ENCODE peak calls at places on chromosomes 16 and 17, in seven cellular contexts. Y, Z, U, W, J, C and N are unnamed samples.

GRCh38 chr17:27526603-27527002 is 70.4 kb downstream of the KSR1 start:
- DNase-seq in U (no peak), C (no peak), W (no peak), Z (peak), J (peak), Y (no peak), N (peak)

GRCh38 chr17:57352658-57353057 is 96.3 kb downstream of the MSI2 start:
- DNase-seq in Z (no peak), C (no peak), U (no peak), W (no peak), J (no peak), Y (no peak), N (no peak)

GRCh38 chr17:57607553-57608120 is 137.5 kb downstream of the CCDC182 start:
- DNase-seq in U (no peak), W (no peak), Y (peak), C (no peak), Z (no peak), J (no peak), N (no peak)

GRCh38 chr17:10115536-10115932 is 82.9 kb downstream of the GAS7 start:
- DNase-seq in Z (no peak), U (no peak), J (no peak), C (no peak), W (no peak), Y (no peak), N (no peak)

GRCh38 chr17:82623707-82624106 is 24.5 kb downstream of the WDR45B start:
- DNase-seq in W (no peak), Z (peak), C (peak), Y (no peak), U (no peak), J (no peak), N (no peak)

GRCh38 chr17:46770439-46770817 is 48.1 kb downstream of the WNT3 start:
- DNase-seq in Z (no peak), J (no peak), C (no peak), U (no peak), W (no peak), Y (no peak), N (no peak)

GRCh38 chr17:42518755-42519545 is 17.1 kb upstream of the NAGLU start:
- DNase-seq in J (no peak), U (peak), Y (no peak), W (no peak), Z (no peak), C (no peak), N (peak)

GRCh38 chr16:35690413-35690812 is 2231.0 kb downstream of the TP53TG3F start:
- DNase-seq in Z (no peak), U (no peak), J (no peak), W (no peak), Y (no peak), C (no peak), N (no peak)

GRCh38 chr17:48236681-48237134 is 129.1 kb downstream of the SNX11 start:
- DNase-seq in Y (no peak), J (no peak), W (no peak), Z (no peak), C (no peak), U (peak), N (peak)

GRCh38 chr17:56822725-56823124 is 11.0 kb downstream of the C17orf67 start:
- DNase-seq in W (no peak), C (no peak), U (no peak), Z (no peak), Y (no peak), J (no peak), N (no peak)

GRCh38 chr17:32275060-32276042 is 9.7 kb downstream of the RHBDL3 start:
- DNase-seq in C (peak), W (no peak), Z (peak), Y (peak), U (peak), J (peak), N (peak)

GRCh38 chr17:74605361-74605760 is 13.3 kb upstream of the CD300LD start:
- DNase-seq in J (no peak), Z (no peak), Y (no peak), C (peak), U (peak), W (no peak), N (peak)

GRCh38 chr16:48536600-48537200 is 73.3 kb downstream of the N4BP1 start:
- DNase-seq in U (no peak), W (no peak), J (no peak), C (no peak), Y (no peak), Z (no peak), N (no peak)

GRCh38 chr16:16143038-16143763 is 80.1 kb downstream of the ABCC6 start:
- DNase-seq in C (no peak), W (no peak), U (peak), Z (no peak), Y (no peak), J (no peak), N (no peak)

GRCh38 chr17:37698132-37698615 is 46.7 kb downstream of the HNF1B start:
- DNase-seq in Z (no peak), W (no peak), U (peak), Y (no peak), J (peak), C (no peak), N (peak)

GRCh38 chr16:30649725-30650368 is 913 bp upstream of the PRR14 start:
- DNase-seq in J (peak), U (no peak), Z (no peak), W (no peak), Y (no peak), C (no peak), N (peak)

GRCh38 chr16:86298166-86299131 is 211.9 kb upstream of the FOXF1 start:
- DNase-seq in Y (no peak), W (no peak), U (peak), C (no peak), J (no peak), Z (no peak), N (no peak)

GRCh38 chr17:66865151-66865550 is 30.2 kb downstream of the CACNG5 start:
- DNase-seq in J (no peak), Y (no peak), U (peak), C (peak), Z (no peak), W (no peak), N (no peak)

GRCh38 chr17:36066365-36066945 is 2.4 kb downstream of the CCL18 start:
- DNase-seq in Z (no peak), W (no peak), U (no peak), C (no peak), Y (no peak), J (no peak), N (no peak)

GRCh38 chr17:76261421-76262215 is 3.5 kb upstream of the UBALD2 start:
- DNase-seq in Z (no peak), J (no peak), C (no peak), W (no peak), Y (peak), U (no peak), N (peak)

GRCh38 chr17:82424001-82424862 is 5.8 kb upstream of the OGFOD3 start:
- DNase-seq in W (peak), Z (no peak), U (peak), J (peak), Y (peak), C (no peak), N (peak)

GRCh38 chr16:64638804-64639203 is 483.1 kb downstream of the CDH11 start:
- DNase-seq in Y (no peak), W (no peak), C (no peak), Z (no peak), J (no peak), U (no peak), N (no peak)

GRCh38 chr17:75983501-75984181 is 4.6 kb downstream of the TEN1 start:
- DNase-seq in C (no peak), Z (peak), J (no peak), Y (no peak), U (no peak), W (no peak), N (no peak)

GRCh38 chr17:11880714-11881113 is 116.6 kb downstream of the ZNF18 start:
- DNase-seq in J (no peak), U (peak), W (no peak), C (no peak), Y (no peak), Z (no peak), N (no peak)

GRCh38 chr16:71242601-71243000 is 12.1 kb upstream of the HYDIN start:
- DNase-seq in U (no peak), C (no peak), Y (no peak), W (no peak), J (no peak), Z (no peak), N (no peak)

GRCh38 chr17:9755083-9755482 is 36.3 kb downstream of the DHRS7C start:
- DNase-seq in J (no peak), Z (no peak), W (no peak), U (peak), Y (no peak), C (no peak), N (no peak)

GRCh38 chr17:39659286-39660010 is 5.7 kb upstream of the TCAP start:
- DNase-seq in U (no peak), J (no peak), C (no peak), Y (no peak), W (no peak), Z (no peak), N (no peak)

GRCh38 chr17:82316651-82317393 is 586 bp downstream of the CD7 start:
- DNase-seq in C (no peak), U (no peak), Z (no peak), Y (no peak), W (no peak), J (no peak), N (no peak)

GRCh38 chr17:29771561-29771960 is 148.8 kb upstream of the CORO6 start:
- DNase-seq in C (no peak), J (no peak), Z (no peak), Y (no peak), W (no peak), U (no peak), N (peak)

GRCh38 chr16:31386157-31386984 is 6.8 kb upstream of the ITGAD start:
- DNase-seq in W (no peak), Y (no peak), J (peak), C (no peak), U (peak), Z (no peak), N (no peak)